ENCODE peak calls at places on chromosomes 16 and 17, in four cellular contexts. C, D, B and J are unnamed samples.

GRCh38 chr17:56867948-56868376 is 34.0 kb downstream of the DGKE start:
- DNase-seq in C (no peak), D (peak; percentile 30), B (no peak), J (no peak)

GRCh38 chr16:64627781-64628180 is 494.1 kb downstream of the CDH11 start:
- DNase-seq in D (no peak), C (no peak), B (no peak), J (no peak)

GRCh38 chr16:14409563-14409962 is 220.5 kb downstream of the PARN start:
- DNase-seq in B (peak; percentile 81), C (no peak), D (peak; percentile 96), J (no peak)

GRCh38 chr17:37671813-37672544 is 28.7 kb upstream of the DDX52 start:
- DNase-seq in C (no peak), D (peak; percentile 91), B (peak; percentile 85), J (peak; percentile 47)

GRCh38 chr17:76416899-76417298 is 32.5 kb downstream of the SPHK1 start:
- DNase-seq in D (no peak), C (no peak), B (no peak), J (no peak)

GRCh38 chr16:82788225-82788624 is 161.5 kb downstream of the CDH13 start:
- DNase-seq in B (no peak), C (no peak), D (no peak), J (no peak)

GRCh38 chr16:56538331-56538730 is 18.5 kb upstream of the BBS2 start:
- DNase-seq in B (no peak), C (no peak), D (no peak), J (no peak)

GRCh38 chr17:323721-324139 is 28.9 kb downstream of the RPH3AL start:
- DNase-seq in D (no peak), B (no peak), C (peak; percentile 72), J (peak; percentile 47)

GRCh38 chr16:67162439-67163163 is 1.9 kb upstream of the HSF4 start:
- DNase-seq in B (no peak), C (no peak), D (peak; percentile 27), J (no peak)

GRCh38 chr17:32445075-32445427 is 741 bp downstream of the PSMD11 start:
- DNase-seq in D (peak; percentile 81), C (no peak), B (peak; percentile 47), J (peak; percentile 83)

GRCh38 chr16:74813109-74813641 is 38.6 kb upstream of the FA2H start:
- DNase-seq in B (peak; percentile 81), C (peak; percentile 91), D (peak; percentile 56), J (peak; percentile 98)

GRCh38 chr16:30889721-30890120 is 4.2 kb downstream of the BCL7C start:
- DNase-seq in C (peak; percentile 83), D (peak; percentile 6), B (no peak), J (no peak)

GRCh38 chr17:37430051-37430591 is 23.4 kb downstream of the TADA2A start:
- DNase-seq in B (no peak), C (no peak), D (peak; percentile 69), J (no peak)

GRCh38 chr16:17647879-17648649 is 177.3 kb upstream of the XYLT1 start:
- DNase-seq in C (no peak), D (peak; percentile 9), B (no peak), J (no peak)

GRCh38 chr17:34243732-34244299 is 11.3 kb upstream of the CCL2 start:
- DNase-seq in D (no peak), C (no peak), B (no peak), J (no peak)

GRCh38 chr17:64580384-64581307 is 73.9 kb downstream of the CEP95 start:
- DNase-seq in D (peak; percentile 29), C (no peak), B (no peak), J (no peak)

GRCh38 chr17:79913896-79914812 is 74.9 kb upstream of the CBX4 start:
- DNase-seq in C (no peak), B (no peak), D (no peak), J (no peak)

GRCh38 chr16:12210925-12211869 is 234.7 kb downstream of the SNX29 start:
- DNase-seq in B (no peak), D (no peak), C (no peak), J (no peak)

GRCh38 chr17:34291721-34292348 is 6.3 kb downstream of the CCL11 start:
- DNase-seq in B (peak; percentile 4), D (no peak), C (no peak), J (no peak)

GRCh38 chr16:27127293-27127692 is 60.6 kb downstream of the C16orf82 start:
- DNase-seq in D (peak; percentile 58), B (no peak), C (no peak), J (no peak)

GRCh38 chr17:56679767-56680422 is 86.4 kb downstream of the NOG start:
- DNase-seq in D (peak; percentile 56), B (peak; percentile 80), C (no peak), J (no peak)

GRCh38 chr17:79633154-79633553 is 22.3 kb upstream of the RBFOX3 start:
- DNase-seq in D (no peak), B (no peak), C (peak; percentile 60), J (peak; percentile 38)

GRCh38 chr16:86027366-86028126 is 128.6 kb downstream of the IRF8 start:
- DNase-seq in B (peak; percentile 38), C (peak; percentile 28), D (no peak), J (peak; percentile 14)

GRCh38 chr17:7120123-7120522 is 5.5 kb upstream of the ASGR2 start:
- DNase-seq in C (no peak), D (no peak), B (no peak), J (no peak)

GRCh38 chr16:82629441-82630027 is 2.8 kb downstream of the CDH13 start:
- DNase-seq in D (peak; percentile 93), C (no peak), B (peak; percentile 88), J (no peak)

GRCh38 chr16:49455181-49455990 is 81.8 kb downstream of the C16orf78 start:
- DNase-seq in B (no peak), C (no peak), D (no peak), J (peak; percentile 29)

GRCh38 chr17:80655588-80655987 is 111.0 kb downstream of the RPTOR start:
- DNase-seq in B (no peak), D (no peak), C (no peak), J (no peak)

GRCh38 chr17:70320642-70321345 is 151.5 kb downstream of the KCNJ2 start:
- DNase-seq in D (peak; percentile 76), C (no peak), B (no peak), J (no peak)
- H3K4me3 ChIP-seq in D (no peak overlapping the region), C (no peak overlapping the region), B (no peak overlapping the region), J (no peak overlapping the region)

GRCh38 chr17:28551421-28552186 is 820 bp downstream of the UNC119 start:
- DNase-seq in C (peak; percentile 71), B (no peak), D (peak; percentile 16), J (peak; percentile 73)
- H3K9ac ChIP-seq in C (peak overlapping the region; percentile 37), B (peak overlapping the region; percentile 67), D (no peak overlapping the region), J (peak overlapping the region; percentile 32)

DNA sequence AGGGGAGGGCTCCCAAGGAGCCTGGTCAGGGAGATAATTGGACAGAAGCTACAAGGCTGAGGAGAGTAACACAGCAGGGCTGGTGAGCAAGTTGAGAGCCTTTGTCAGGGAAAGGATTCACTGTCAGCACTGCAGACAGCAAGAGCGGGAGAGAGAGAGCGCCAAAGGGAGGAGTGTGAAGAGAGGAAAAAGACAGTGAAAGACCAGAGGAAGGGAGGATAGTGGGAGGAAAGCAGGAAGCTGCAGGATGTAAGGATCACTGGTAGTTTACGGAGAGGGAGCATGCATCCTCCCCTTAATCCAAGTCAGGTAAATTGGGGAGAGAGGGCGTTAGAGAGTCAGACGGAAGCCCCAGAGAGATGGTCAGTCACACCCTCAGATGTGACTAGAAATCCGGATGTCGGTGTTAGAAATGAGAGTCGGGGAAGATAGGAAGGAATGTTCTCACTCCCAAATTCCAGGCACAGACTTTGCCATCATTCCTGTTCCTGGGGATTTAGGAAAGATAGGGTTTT is 13.8 kb upstream of the SPOP start:
- DNase-seq in D (peak; percentile 25), B (no peak), C (no peak), J (peak; percentile 69)
- TF ChIP-seq CTCF in D (no peak), B (no peak), C (no peak), J (no peak)

GRCh38 chr17:48058393-48059124 is 10.4 kb downstream of the NFE2L1 start:
- DNase-seq in D (no peak), C (no peak), B (no peak), J (no peak)
- H3K4me3 ChIP-seq in D (no peak overlapping the region), C (no peak overlapping the region), B (no peak overlapping the region), J (no peak overlapping the region)

GRCh38 chr17:49219987-49220386 is 9.5 kb downstream of the ABI3 start:
- DNase-seq in D (no peak), B (no peak), C (peak; percentile 73), J (peak; percentile 54)
- H3K9ac ChIP-seq in D (no peak overlapping the region), B (no peak overlapping the region), C (no peak overlapping the region), J (no peak overlapping the region)

GRCh38 chr16:69311533-69312388 is 611 bp downstream of the VPS4A start:
- DNase-seq in D (peak; percentile 28), B (peak; percentile 26), C (no peak), J (peak; percentile 89)

GRCh38 chr16:69316595-69317034 is 5.5 kb downstream of the VPS4A start:
- DNase-seq in C (no peak), B (no peak), D (no peak), J (no peak)

GRCh38 chr16:69315486-69316311 is 4.5 kb downstream of the VPS4A start:
- DNase-seq in C (no peak), D (peak; percentile 17), B (no peak), J (no peak)

GRCh38 chr16:69313469-69313868 is 2.3 kb downstream of the VPS4A start:
- DNase-seq in B (no peak), C (no peak), D (no peak), J (no peak)

GRCh38 chr16:69314534-69314933 is 3.4 kb downstream of the VPS4A start:
- DNase-seq in D (no peak), C (no peak), B (no peak), J (no peak)
- TF ChIP-seq CTCF in D (no peak), C (no peak), B (no peak), J (no peak)

DNA sequence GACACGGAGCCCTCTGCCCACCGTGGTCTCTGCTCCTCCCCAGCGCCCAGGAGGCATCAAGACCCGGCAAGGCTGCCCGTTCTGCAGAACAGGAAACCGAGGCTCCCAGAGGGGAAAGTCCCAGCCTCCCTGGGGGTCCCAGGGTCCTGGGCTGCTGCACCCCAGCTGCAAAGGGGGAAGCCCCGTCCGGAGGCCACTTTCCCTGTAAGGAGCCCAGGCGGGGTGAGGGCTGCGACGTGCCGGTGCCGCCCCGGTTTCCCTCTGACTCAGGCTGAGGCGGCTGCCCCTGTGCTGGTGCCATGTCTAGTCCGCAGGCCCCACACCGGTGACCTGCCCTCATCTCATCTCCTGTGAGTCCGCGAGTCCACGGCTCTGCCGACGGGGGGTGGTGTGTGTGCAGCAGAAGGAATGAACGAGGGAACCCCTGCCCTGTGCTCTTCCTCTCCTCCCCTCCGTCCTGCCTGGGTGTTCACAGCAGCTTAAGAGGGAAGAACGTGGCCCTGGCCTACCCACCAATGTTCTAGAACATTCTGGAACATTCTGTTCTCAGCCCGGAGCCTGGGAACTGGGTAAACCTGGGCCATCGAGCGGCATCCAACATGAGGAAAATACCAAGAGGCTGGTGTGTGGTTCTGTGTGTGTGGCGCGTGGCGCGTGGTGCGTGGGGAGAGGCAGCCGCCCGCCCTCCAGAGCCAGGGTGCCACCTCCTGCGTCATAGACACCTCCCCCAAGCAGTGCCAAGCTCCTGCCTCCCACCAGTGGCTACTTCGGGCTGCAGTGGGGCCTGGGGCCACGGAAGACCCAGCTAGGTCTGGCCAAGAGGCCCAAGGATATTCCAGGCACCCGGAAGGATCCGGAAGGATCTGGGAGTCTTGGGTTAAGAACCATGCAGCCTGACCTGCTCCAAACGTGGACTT is 7.0 kb upstream of the CBFA2T3 start:
- DNase-seq in D (no peak), C (no peak), B (no peak), J (no peak)
- H3K4me3 ChIP-seq in D (no peak overlapping the region), C (no peak overlapping the region), B (no peak overlapping the region), J (no peak overlapping the region)

GRCh38 chr16:1177750-1178149 is 24.8 kb downstream of the CACNA1H start:
- DNase-seq in B (no peak), C (no peak), D (no peak), J (no peak)
- H3K9ac ChIP-seq in B (no peak overlapping the region), C (no peak overlapping the region), D (no peak overlapping the region), J (no peak overlapping the region)